ENCODE peak calls at places on chromosomes 4 and X, in ten cellular contexts. One of them, this sample, is unnamed.

GRCh38 chr4:77172336-77172735 is 15.3 kb downstream of the CCNG2 start:
- DNase-seq in astrocyte of the cerebellum: peak; percentile 76
- DNase-seq in adipocyte: peak; percentile 69
- DNase-seq in AG04449: peak; percentile 89
- DNase-seq in CD8-positive, alpha-beta T cell: no peak
- DNase-seq in ovary: no peak
- DNase-seq in choroid plexus epithelial cell: peak; percentile 91
- DNase-seq in SJSA1: peak; percentile 68
- DNase-seq in K562: no peak
- DNase-seq in brain microvascular endothelial cell: peak; percentile 87
- DNase-seq in this sample: peak; percentile 88

GRCh38 chrX:153628665-153629064 is 18.3 kb upstream of the DUSP9 start:
- DNase-seq in brain microvascular endothelial cell: no peak
- DNase-seq in astrocyte of the cerebellum: no peak
- DNase-seq in choroid plexus epithelial cell: no peak
- DNase-seq in adipocyte: no peak
- DNase-seq in AG04449: no peak
- DNase-seq in SJSA1: no peak
- DNase-seq in CD8-positive, alpha-beta T cell: no peak
- DNase-seq in ovary: peak; percentile 9
- DNase-seq in K562: no peak
- DNase-seq in this sample: no peak

GRCh38 chr4:93368968-93369367 is 459.6 kb upstream of the ATOH1 start:
- DNase-seq in choroid plexus epithelial cell: no peak
- DNase-seq in K562: no peak
- DNase-seq in astrocyte of the cerebellum: no peak
- DNase-seq in ovary: no peak
- DNase-seq in CD8-positive, alpha-beta T cell: no peak
- DNase-seq in brain microvascular endothelial cell: no peak
- DNase-seq in SJSA1: no peak
- DNase-seq in AG04449: no peak
- DNase-seq in adipocyte: no peak
- DNase-seq in this sample: no peak

GRCh38 chrX:2547746-2548145 is 47.0 kb upstream of the DHRSX start:
- DNase-seq in AG04449: no peak
- DNase-seq in adipocyte: no peak
- DNase-seq in astrocyte of the cerebellum: no peak
- DNase-seq in choroid plexus epithelial cell: no peak
- DNase-seq in ovary: no peak
- DNase-seq in CD8-positive, alpha-beta T cell: no peak
- DNase-seq in brain microvascular endothelial cell: no peak
- DNase-seq in SJSA1: no peak
- DNase-seq in K562: no peak
- DNase-seq in this sample: no peak

GRCh38 chrX:39883664-39884063 is 214.1 kb downstream of the BCOR start:
- DNase-seq in ovary: no peak
- DNase-seq in adipocyte: no peak
- DNase-seq in astrocyte of the cerebellum: no peak
- DNase-seq in CD8-positive, alpha-beta T cell: no peak
- DNase-seq in AG04449: no peak
- DNase-seq in choroid plexus epithelial cell: no peak
- DNase-seq in K562: no peak
- DNase-seq in brain microvascular endothelial cell: no peak
- DNase-seq in SJSA1: no peak
- DNase-seq in this sample: no peak

GRCh38 chr4:122700178-122700725 is 32.3 kb upstream of the BBS12 start:
- DNase-seq in CD8-positive, alpha-beta T cell: no peak
- DNase-seq in K562: peak; percentile 50
- DNase-seq in SJSA1: no peak
- DNase-seq in AG04449: no peak
- DNase-seq in brain microvascular endothelial cell: peak; percentile 70
- DNase-seq in ovary: peak; percentile 88
- DNase-seq in choroid plexus epithelial cell: peak; percentile 93
- DNase-seq in adipocyte: no peak
- DNase-seq in astrocyte of the cerebellum: no peak
- DNase-seq in this sample: peak; percentile 45

GRCh38 chr4:76270776-76271175 is 19.3 kb downstream of the FAM47E start:
- DNase-seq in adipocyte: no peak
- DNase-seq in CD8-positive, alpha-beta T cell: no peak
- DNase-seq in ovary: no peak
- DNase-seq in brain microvascular endothelial cell: no peak
- DNase-seq in K562: no peak
- DNase-seq in choroid plexus epithelial cell: no peak
- DNase-seq in AG04449: no peak
- DNase-seq in SJSA1: no peak
- DNase-seq in astrocyte of the cerebellum: no peak
- DNase-seq in this sample: no peak

GRCh38 chrX:49166914-49167739 is 4.6 kb downstream of the MAGIX start:
- DNase-seq in SJSA1: peak; percentile 78
- DNase-seq in K562: peak; percentile 51
- DNase-seq in CD8-positive, alpha-beta T cell: peak; percentile 70
- DNase-seq in adipocyte: peak; percentile 51
- DNase-seq in ovary: peak; percentile 70
- DNase-seq in AG04449: no peak
- DNase-seq in brain microvascular endothelial cell: peak; percentile 49
- DNase-seq in choroid plexus epithelial cell: peak; percentile 61
- DNase-seq in astrocyte of the cerebellum: peak; percentile 54
- DNase-seq in this sample: no peak

GRCh38 chr4:48255130-48255958 is 14.3 kb downstream of the TEC start:
- DNase-seq in brain microvascular endothelial cell: no peak
- DNase-seq in SJSA1: no peak
- DNase-seq in K562: peak; percentile 84
- DNase-seq in adipocyte: no peak
- DNase-seq in ovary: no peak
- DNase-seq in CD8-positive, alpha-beta T cell: no peak
- DNase-seq in AG04449: no peak
- DNase-seq in astrocyte of the cerebellum: no peak
- DNase-seq in choroid plexus epithelial cell: no peak
- DNase-seq in this sample: no peak

GRCh38 chr4:167232805-167233522 is 1.3 kb downstream of the SPOCK3 start:
- DNase-seq in ovary: no peak
- DNase-seq in SJSA1: no peak
- DNase-seq in K562: no peak
- DNase-seq in CD8-positive, alpha-beta T cell: no peak
- DNase-seq in AG04449: no peak
- DNase-seq in brain microvascular endothelial cell: no peak
- DNase-seq in choroid plexus epithelial cell: no peak
- DNase-seq in adipocyte: peak; percentile 4
- DNase-seq in astrocyte of the cerebellum: no peak
- DNase-seq in this sample: no peak
- H3K4me3 ChIP-seq in ovary: no peak overlapping the region
- H3K4me3 ChIP-seq in SJSA1: no peak overlapping the region
- H3K4me3 ChIP-seq in K562: no peak overlapping the region
- H3K4me3 ChIP-seq in CD8-positive, alpha-beta T cell: no peak overlapping the region
- H3K4me3 ChIP-seq in AG04449: no peak overlapping the region
- H3K4me3 ChIP-seq in brain microvascular endothelial cell: peak overlapping the region; percentile 68
- H3K4me3 ChIP-seq in choroid plexus epithelial cell: no peak overlapping the region
- H3K4me3 ChIP-seq in adipocyte: no peak overlapping the region
- H3K4me3 ChIP-seq in astrocyte of the cerebellum: peak overlapping the region; percentile 69
- H3K4me3 ChIP-seq in this sample: peak overlapping the region; percentile 64

GRCh38 chr4:15478724-15479088 is 9.0 kb downstream of the CC2D2A start:
- DNase-seq in K562: no peak
- DNase-seq in CD8-positive, alpha-beta T cell: no peak
- DNase-seq in SJSA1: no peak
- DNase-seq in astrocyte of the cerebellum: no peak
- DNase-seq in choroid plexus epithelial cell: no peak
- DNase-seq in ovary: no peak
- DNase-seq in adipocyte: no peak
- DNase-seq in AG04449: no peak
- DNase-seq in brain microvascular endothelial cell: no peak
- DNase-seq in this sample: no peak
- H3K4me3 ChIP-seq in K562: no peak overlapping the region
- H3K4me3 ChIP-seq in CD8-positive, alpha-beta T cell: no peak overlapping the region
- H3K4me3 ChIP-seq in SJSA1: no peak overlapping the region
- H3K4me3 ChIP-seq in astrocyte of the cerebellum: no peak overlapping the region
- H3K4me3 ChIP-seq in choroid plexus epithelial cell: no peak overlapping the region
- H3K4me3 ChIP-seq in ovary: no peak overlapping the region
- H3K4me3 ChIP-seq in adipocyte: peak overlapping the region; percentile 89
- H3K4me3 ChIP-seq in AG04449: no peak overlapping the region
- H3K4me3 ChIP-seq in brain microvascular endothelial cell: no peak overlapping the region
- H3K4me3 ChIP-seq in this sample: no peak overlapping the region

DNA sequence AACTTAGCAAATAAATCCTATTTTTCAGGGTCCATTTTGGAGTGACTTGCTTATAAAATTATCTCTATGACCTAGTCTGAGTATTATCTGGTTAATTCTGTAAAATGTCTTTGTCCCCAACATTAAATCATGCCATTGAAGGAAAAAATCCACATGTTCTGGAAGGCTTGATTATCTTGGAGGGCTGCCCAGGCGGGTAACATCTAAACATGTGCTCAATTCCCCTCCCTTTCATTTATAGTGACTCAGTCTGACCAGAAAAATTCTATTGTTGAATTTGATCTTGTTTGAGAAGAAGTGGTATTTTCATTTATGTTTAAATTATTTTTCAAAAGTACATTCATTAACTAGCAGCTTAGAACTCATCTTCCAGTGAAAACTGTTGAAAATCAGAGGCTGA is 55.4 kb upstream of the SLC10A7 start:
- DNase-seq in SJSA1: peak; percentile 65
- DNase-seq in AG04449: no peak
- DNase-seq in ovary: no peak
- DNase-seq in K562: no peak
- DNase-seq in brain microvascular endothelial cell: peak; percentile 30
- DNase-seq in choroid plexus epithelial cell: peak; percentile 11
- DNase-seq in CD8-positive, alpha-beta T cell: no peak
- DNase-seq in astrocyte of the cerebellum: peak; percentile 12
- DNase-seq in adipocyte: peak; percentile 59
- DNase-seq in this sample: no peak
- H3K4me3 ChIP-seq in SJSA1: no peak overlapping the region
- H3K4me3 ChIP-seq in AG04449: no peak overlapping the region
- H3K4me3 ChIP-seq in ovary: no peak overlapping the region
- H3K4me3 ChIP-seq in K562: no peak overlapping the region
- H3K4me3 ChIP-seq in brain microvascular endothelial cell: no peak overlapping the region
- H3K4me3 ChIP-seq in choroid plexus epithelial cell: no peak overlapping the region
- H3K4me3 ChIP-seq in CD8-positive, alpha-beta T cell: no peak overlapping the region
- H3K4me3 ChIP-seq in astrocyte of the cerebellum: no peak overlapping the region
- H3K4me3 ChIP-seq in adipocyte: no peak overlapping the region
- H3K4me3 ChIP-seq in this sample: no peak overlapping the region

GRCh38 chr4:54914781-54915180 is 210.6 kb downstream of the KDR start:
- DNase-seq in astrocyte of the cerebellum: no peak
- DNase-seq in K562: no peak
- DNase-seq in CD8-positive, alpha-beta T cell: no peak
- DNase-seq in choroid plexus epithelial cell: no peak
- DNase-seq in SJSA1: no peak
- DNase-seq in adipocyte: no peak
- DNase-seq in AG04449: no peak
- DNase-seq in brain microvascular endothelial cell: no peak
- DNase-seq in ovary: no peak
- DNase-seq in this sample: no peak

GRCh38 chr4:54913751-54914526 is 211.5 kb downstream of the KDR start:
- DNase-seq in CD8-positive, alpha-beta T cell: no peak
- DNase-seq in ovary: no peak
- DNase-seq in astrocyte of the cerebellum: no peak
- DNase-seq in SJSA1: no peak
- DNase-seq in adipocyte: peak; percentile 10
- DNase-seq in K562: no peak
- DNase-seq in choroid plexus epithelial cell: no peak
- DNase-seq in AG04449: no peak
- DNase-seq in brain microvascular endothelial cell: no peak
- DNase-seq in this sample: no peak

GRCh38 chr4:54908744-54909143 is 216.7 kb downstream of the KDR start:
- DNase-seq in AG04449: no peak
- DNase-seq in CD8-positive, alpha-beta T cell: no peak
- DNase-seq in ovary: no peak
- DNase-seq in astrocyte of the cerebellum: peak; percentile 43
- DNase-seq in brain microvascular endothelial cell: no peak
- DNase-seq in adipocyte: no peak
- DNase-seq in K562: no peak
- DNase-seq in choroid plexus epithelial cell: no peak
- DNase-seq in SJSA1: no peak
- DNase-seq in this sample: no peak

GRCh38 chr4:54912155-54912554 is 213.2 kb downstream of the KDR start:
- DNase-seq in choroid plexus epithelial cell: no peak
- DNase-seq in ovary: no peak
- DNase-seq in brain microvascular endothelial cell: no peak
- DNase-seq in SJSA1: no peak
- DNase-seq in astrocyte of the cerebellum: no peak
- DNase-seq in adipocyte: no peak
- DNase-seq in CD8-positive, alpha-beta T cell: no peak
- DNase-seq in AG04449: no peak
- DNase-seq in K562: no peak
- DNase-seq in this sample: no peak

GRCh38 chr4:54909964-54910363 is 215.4 kb downstream of the KDR start:
- DNase-seq in SJSA1: no peak
- DNase-seq in AG04449: no peak
- DNase-seq in K562: no peak
- DNase-seq in CD8-positive, alpha-beta T cell: no peak
- DNase-seq in brain microvascular endothelial cell: no peak
- DNase-seq in choroid plexus epithelial cell: no peak
- DNase-seq in astrocyte of the cerebellum: no peak
- DNase-seq in ovary: no peak
- DNase-seq in adipocyte: no peak
- DNase-seq in this sample: no peak
- H3K4me3 ChIP-seq in SJSA1: no peak overlapping the region
- H3K4me3 ChIP-seq in AG04449: no peak overlapping the region
- H3K4me3 ChIP-seq in K562: no peak overlapping the region
- H3K4me3 ChIP-seq in CD8-positive, alpha-beta T cell: no peak overlapping the region
- H3K4me3 ChIP-seq in brain microvascular endothelial cell: no peak overlapping the region
- H3K4me3 ChIP-seq in choroid plexus epithelial cell: no peak overlapping the region
- H3K4me3 ChIP-seq in astrocyte of the cerebellum: no peak overlapping the region
- H3K4me3 ChIP-seq in ovary: no peak overlapping the region
- H3K4me3 ChIP-seq in adipocyte: no peak overlapping the region
- H3K4me3 ChIP-seq in this sample: no peak overlapping the region

This sample was measured in skeletal muscle cell.